ENCODE peak calls at places on chromosome 9, in five cellular contexts. B is endothelial cell of umbilical vein, H is mesenchymal stem cell, Q is AG04450, R is colonic mucosa. S is an unnamed sample.

GRCh38 chr9:133506653-133507038 is 18.1 kb downstream of the MYMK start:
- DNase-seq in Q (peak), R (no peak), B (no peak), H (peak), S (peak)

GRCh38 chr9:95305770-95306492 is 11.6 kb downstream of the FANCC start:
- DNase-seq in Q (no peak), H (no peak), B (peak), R (no peak), S (no peak)

GRCh38 chr9:37338218-37338617 is 84.3 kb upstream of the GRHPR start:
- DNase-seq in R (no peak), Q (no peak), B (no peak), H (no peak), S (no peak)

GRCh38 chr9:80146466-80146865 is 574.7 kb downstream of the TLE4 start:
- DNase-seq in H (peak), B (no peak), Q (no peak), R (no peak), S (no peak)

GRCh38 chr9:87337335-87338074 is 160.2 kb upstream of the DAPK1 start:
- DNase-seq in Q (no peak), B (peak), R (no peak), H (peak), S (peak)

GRCh38 chr9:126673689-126674364 is 60.1 kb downstream of the LMX1B start:
- DNase-seq in B (no peak), Q (no peak), H (peak), R (no peak), S (peak)

GRCh38 chr9:22423566-22423965 is 23.1 kb upstream of the DMRTA1 start:
- DNase-seq in R (no peak), Q (no peak), B (no peak), H (no peak), S (no peak)

GRCh38 chr9:8799231-8800014 is 999.8 kb upstream of the DMAC1 start:
- DNase-seq in H (no peak), Q (no peak), B (no peak), R (no peak), S (no peak)

GRCh38 chr9:91817493-91818225 is 132.4 kb downstream of the ROR2 start:
- DNase-seq in Q (peak), H (peak), R (no peak), B (peak), S (no peak)

GRCh38 chr9:71716138-71716909 is 52.0 kb downstream of the CEMIP2 start:
- DNase-seq in H (no peak), B (peak), R (no peak), Q (no peak), S (no peak)

GRCh38 chr9:5626727-5627634 is 1.9 kb upstream of the RIC1 start:
- DNase-seq in R (peak), H (peak), B (peak), Q (no peak), S (no peak)

GRCh38 chr9:115957571-115957970 is 196.0 kb upstream of the PAPPA start:
- DNase-seq in Q (peak), R (no peak), B (no peak), H (peak), S (no peak)

GRCh38 chr9:109149722-109150121 is 17.3 kb downstream of the FRRS1L start:
- DNase-seq in H (no peak), R (no peak), B (no peak), Q (no peak), S (no peak)

GRCh38 chr9:115262477-115262876 is 144.5 kb upstream of the TNC start:
- DNase-seq in R (peak), H (peak), B (no peak), Q (peak), S (peak)

GRCh38 chr9:132249123-132249522 is 87.3 kb downstream of the NTNG2 start:
- DNase-seq in R (no peak), H (no peak), B (no peak), Q (no peak), S (peak)

GRCh38 chr9:90287567-90288274 is 354.9 kb downstream of the DIRAS2 start:
- DNase-seq in B (no peak), Q (no peak), R (no peak), H (no peak), S (no peak)

GRCh38 chr9:17480966-17481365 is 97.9 kb upstream of the SH3GL2 start:
- DNase-seq in H (no peak), B (no peak), Q (no peak), R (no peak), S (no peak)

GRCh38 chr9:93392974-93393373 is 58.5 kb upstream of the FAM120A start:
- DNase-seq in H (no peak), B (no peak), Q (no peak), R (no peak), S (no peak)

GRCh38 chr9:108553111-108553635 is 302.6 kb downstream of the ACTL7B start:
- DNase-seq in R (no peak), H (no peak), B (no peak), Q (no peak), S (no peak)

DNA sequence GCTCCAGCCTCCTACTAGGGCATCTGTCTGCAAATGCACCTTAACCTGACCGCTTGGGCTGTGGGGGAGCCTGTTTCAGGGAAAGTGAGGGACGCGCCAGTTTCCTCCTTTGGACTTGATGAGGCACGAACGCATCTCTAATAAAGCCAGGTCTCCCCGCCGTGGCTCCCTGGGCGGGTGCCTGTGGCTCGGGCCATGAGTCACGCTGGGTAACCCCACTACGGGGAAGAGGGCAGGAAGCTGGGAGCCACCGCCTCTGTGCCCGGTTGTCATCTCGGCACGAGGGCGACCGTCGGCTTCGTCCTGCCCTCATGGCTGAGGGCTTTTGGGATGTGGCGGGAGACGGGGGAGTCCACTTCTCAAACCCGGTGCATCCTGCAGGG is 12.1 kb downstream of the NOTCH1 start:
- DNase-seq in R (peak), B (no peak), Q (no peak), H (no peak), S (no peak)
- H3K4me3 ChIP-seq in R (no peak), B (no peak), Q (no peak), H (no peak), S (no peak)

GRCh38 chr9:120901704-120902103 is 24.7 kb upstream of the PHF19 start:
- DNase-seq in H (no peak), R (no peak), B (no peak), Q (no peak), S (no peak)

GRCh38 chr9:120904061-120904998 is 22.3 kb downstream of the TRAF1 start:
- DNase-seq in H (no peak), R (no peak), B (no peak), Q (no peak), S (no peak)

GRCh38 chr9:120902824-120903608 is 23.6 kb downstream of the TRAF1 start:
- DNase-seq in H (no peak), Q (no peak), B (no peak), R (no peak), S (no peak)

GRCh38 chr9:120900821-120901220 is 23.8 kb upstream of the PHF19 start:
- DNase-seq in H (no peak), B (no peak), R (no peak), Q (no peak), S (no peak)

GRCh38 chr9:120902286-120902685 is 24.3 kb downstream of the TRAF1 start:
- DNase-seq in Q (no peak), B (no peak), H (no peak), R (no peak), S (no peak)
- H3K27ac ChIP-seq in Q (no peak), B (no peak), H (no peak), R (no peak), S (no peak)

GRCh38 chr9:1768561-1768960 is 246.6 kb upstream of the SMARCA2 start:
- DNase-seq in B (no peak), R (no peak), H (no peak), Q (no peak), S (no peak)
- H3K4me3 ChIP-seq in B (no peak), R (no peak), H (no peak), Q (no peak), S (no peak)

GRCh38 chr9:7315116-7315515 is 484.5 kb downstream of the DMAC1 start:
- DNase-seq in R (no peak), Q (no peak), H (peak), B (no peak), S (no peak)

GRCh38 chr9:7316967-7317366 is 482.6 kb downstream of the DMAC1 start:
- DNase-seq in R (no peak), B (no peak), Q (no peak), H (peak), S (no peak)

GRCh38 chr9:7318920-7319319 is 480.7 kb downstream of the DMAC1 start:
- DNase-seq in Q (no peak), H (no peak), R (no peak), B (no peak), S (no peak)

GRCh38 chr9:7315746-7316457 is 483.7 kb downstream of the DMAC1 start:
- DNase-seq in Q (no peak), H (peak), B (no peak), R (no peak), S (no peak)

GRCh38 chr9:7316458-7316795 is 483.2 kb downstream of the DMAC1 start:
- DNase-seq in B (no peak), H (no peak), R (no peak), Q (no peak), S (no peak)
- H3K27ac ChIP-seq in B (no peak), H (no peak), R (no peak), Q (peak), S (no peak)

GRCh38 chr9:84841915-84842314 is 172.4 kb downstream of the NTRK2 start:
- DNase-seq in B (no peak), Q (no peak), R (no peak), H (no peak), S (no peak)

GRCh38 chr9:84843175-84843824 is 173.8 kb downstream of the NTRK2 start:
- DNase-seq in Q (no peak), R (peak), H (no peak), B (no peak), S (no peak)

GRCh38 chr9:84838879-84839278 is 169.3 kb downstream of the NTRK2 start:
- DNase-seq in R (no peak), H (no peak), Q (no peak), B (no peak), S (no peak)

DNA sequence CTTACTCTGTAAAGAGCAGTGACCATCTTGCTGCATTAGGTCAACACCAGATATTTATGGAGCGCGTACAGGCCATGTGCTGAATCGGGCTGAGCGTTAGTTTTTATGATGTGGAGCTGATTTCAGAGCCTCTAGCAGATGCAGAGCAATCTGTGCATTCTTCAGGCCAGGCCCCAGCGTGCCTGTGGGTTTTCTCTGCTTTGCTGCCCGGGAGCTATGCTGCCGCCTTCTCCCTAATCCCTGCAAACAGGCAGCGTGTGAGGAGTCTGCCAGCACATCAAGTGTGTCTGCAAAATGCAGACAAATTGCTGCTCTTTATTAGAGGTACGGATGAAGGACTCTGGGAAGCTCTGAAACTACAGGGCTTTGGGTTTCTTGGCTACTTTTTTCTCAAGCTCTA is 170.0 kb downstream of the NTRK2 start:
- DNase-seq in R (no peak), B (no peak), Q (no peak), H (peak), S (no peak)
- H3K4me3 ChIP-seq in R (no peak), B (no peak), Q (no peak), H (no peak), S (no peak)

GRCh38 chr9:124295097-124295794 is 37.5 kb downstream of the NEK6 start:
- DNase-seq in R (no peak), Q (no peak), B (no peak), H (peak), S (no peak)

GRCh38 chr9:124297553-124297905 is 39.8 kb downstream of the NEK6 start:
- DNase-seq in B (peak), Q (peak), R (no peak), H (peak), S (no peak)

GRCh38 chr9:124296094-124296493 is 38.3 kb downstream of the NEK6 start:
- DNase-seq in R (no peak), H (no peak), Q (no peak), B (no peak), S (no peak)

GRCh38 chr9:124297915-124298645 is 40.3 kb downstream of the NEK6 start:
- DNase-seq in H (no peak), Q (no peak), B (no peak), R (no peak), S (no peak)

GRCh38 chr9:124296800-124297552 is 39.2 kb downstream of the NEK6 start:
- DNase-seq in H (no peak), B (no peak), R (no peak), Q (no peak), S (no peak)
- H3K27ac ChIP-seq in H (peak), B (peak), R (no peak), Q (peak), S (peak)

GRCh38 chr9:113057193-113057592 is 669 bp upstream of the ZFP37 start:
- DNase-seq in H (no peak), Q (no peak), R (no peak), B (no peak), S (no peak)
- H3K4me3 ChIP-seq in H (no peak), Q (peak), R (peak), B (peak), S (peak)

GRCh38 chr9:121601234-121601633 is 50.2 kb upstream of the DAB2IP start:
- DNase-seq in R (no peak), B (no peak), H (peak), Q (no peak), S (no peak)

GRCh38 chr9:121607434-121608248 is 43.8 kb upstream of the DAB2IP start:
- DNase-seq in Q (no peak), B (no peak), R (no peak), H (peak), S (no peak)

GRCh38 chr9:121604654-121605053 is 46.8 kb upstream of the DAB2IP start:
- DNase-seq in Q (no peak), H (no peak), R (no peak), B (no peak), S (no peak)

GRCh38 chr9:121603028-121603427 is 48.4 kb upstream of the DAB2IP start:
- DNase-seq in R (no peak), Q (no peak), H (no peak), B (no peak), S (no peak)

GRCh38 chr9:121604242-121604641 is 47.2 kb upstream of the DAB2IP start:
- DNase-seq in B (no peak), Q (no peak), H (peak), R (no peak), S (no peak)
- H3K27ac ChIP-seq in B (no peak), Q (no peak), H (no peak), R (no peak), S (no peak)

GRCh38 chr9:98038958-98039357 is 17.6 kb upstream of the NANS start:
- DNase-seq in B (no peak), H (no peak), R (no peak), Q (no peak), S (no peak)
- H3K4me3 ChIP-seq in B (no peak), H (no peak), R (no peak), Q (no peak), S (no peak)

GRCh38 chr9:137026828-137027227 is 1.2 kb downstream of the ABCA2 start:
- DNase-seq in R (no peak), Q (no peak), H (no peak), B (no peak), S (peak)
- H3K27ac ChIP-seq in R (no peak), Q (no peak), H (no peak), B (no peak), S (peak)

S was measured in right lobe of liver.